ENCODE peak calls at places on chromosomes 13 and 19, in ten cellular contexts. B is C1 segment of cervical spinal cord; W is stimulated activated CD4-positive, alpha-beta T cell treated with anti-CD3 and anti-CD28 coated beads, Interleukin-1b, Interleukin-23, amount 100 ng/mL, for 4 hours; C is tibial artery; H is HS-27A; F is SHP77; X is nephron progenitor cell; R is left ventricle myocardium inferior; U is ELR; S is stimulated activated CD8-positive, alpha-beta memory T cell treated with anti-CD3 and anti-CD28 coated beads, Interleukin-4, amount 100 ng/mL, for 24 hours. A is an unnamed sample.

GRCh38 chr19:27894906-27895754 is 1317.8 kb downstream of the UQCRFS1 start:
- DNase-seq in R (no peak), H (no peak), W (no peak), X (no peak), F (no peak), C (no peak), B (no peak), S (no peak), U (no peak), A (no peak)

GRCh38 chr19:19817357-19817756 is 4.2 kb downstream of the ZNF506 start:
- DNase-seq in X (no peak), C (no peak), R (no peak), W (peak; percentile 15), B (no peak), F (no peak), H (no peak), U (no peak), S (peak; percentile 12), A (no peak)

GRCh38 chr13:38045278-38046048 is 175.9 kb upstream of the TRPC4 start:
- DNase-seq in R (no peak), X (no peak), U (peak; percentile 58), S (no peak), H (peak; percentile 27), W (no peak), B (no peak), C (no peak), F (peak; percentile 6), A (no peak)

GRCh38 chr19:38632476-38633213 is 13.7 kb downstream of the EIF3K start:
- DNase-seq in F (no peak), B (no peak), H (no peak), X (no peak), W (no peak), U (no peak), R (no peak), C (no peak), S (no peak), A (no peak)

GRCh38 chr19:4038057-4038456 is 28.6 kb downstream of the ZBTB7A start:
- DNase-seq in U (no peak), R (no peak), W (no peak), C (no peak), S (no peak), X (no peak), B (no peak), F (no peak), H (no peak), A (no peak)

GRCh38 chr19:32676186-32676894 is 692 bp downstream of the RGS9BP start:
- DNase-seq in S (no peak), B (no peak), C (no peak), H (no peak), W (peak; percentile 21), U (peak; percentile 9), F (no peak), X (peak; percentile 40), R (no peak), A (no peak)

GRCh38 chr19:38362076-38362945 is 12.1 kb upstream of the PSMD8 start:
- DNase-seq in C (peak; percentile 82), S (peak; percentile 64), X (peak; percentile 86), U (peak; percentile 64), R (peak; percentile 85), H (no peak), B (no peak), W (peak; percentile 68), F (peak; percentile 83), A (peak; percentile 79)

GRCh38 chr13:99624936-99625540 is 123.8 kb downstream of the TM9SF2 start:
- DNase-seq in X (no peak), C (no peak), S (no peak), U (no peak), B (no peak), R (no peak), W (no peak), F (no peak), H (no peak), A (no peak)

GRCh38 chr19:46493236-46494114 is 2.2 kb downstream of the PNMA8B start:
- DNase-seq in S (no peak), R (peak; percentile 54), U (no peak), C (no peak), H (no peak), W (no peak), X (peak; percentile 67), B (no peak), F (no peak), A (no peak)

GRCh38 chr19:23882493-23882892 is 32.2 kb upstream of the ZNF726 start:
- DNase-seq in U (no peak), H (no peak), C (no peak), X (no peak), W (no peak), R (no peak), F (no peak), B (no peak), S (no peak), A (no peak)

GRCh38 chr19:51689751-51690358 is 3.3 kb upstream of the SPACA6 start:
- DNase-seq in F (peak; percentile 15), H (no peak), R (peak; percentile 53), U (peak; percentile 43), B (peak; percentile 65), X (peak; percentile 89), S (no peak), W (no peak), C (no peak), A (peak; percentile 82)